ENCODE peak calls at places on chromosomes 16 and 17, in seven cellular contexts. One of them, this sample, is unnamed.

GRCh38 chr17:12896386-12896785 is 107.1 kb downstream of the ARHGAP44 start:
- DNase-seq in A549: no peak
- DNase-seq in GM23338: no peak
- DNase-seq in K562: no peak
- DNase-seq in HCT116: no peak
- DNase-seq in SK-N-SH: no peak
- DNase-seq in Panc1: no peak
- DNase-seq in this sample: no peak

GRCh38 chr17:64146418-64147109 is 16.6 kb upstream of the ERN1 start:
- DNase-seq in Panc1: no peak
- DNase-seq in HCT116: no peak
- DNase-seq in SK-N-SH: peak
- DNase-seq in K562: peak
- DNase-seq in A549: peak
- DNase-seq in GM23338: peak
- DNase-seq in this sample: peak

GRCh38 chr17:72476575-72476986 is 355.8 kb downstream of the SOX9 start:
- DNase-seq in Panc1: no peak
- DNase-seq in K562: no peak
- DNase-seq in A549: no peak
- DNase-seq in SK-N-SH: no peak
- DNase-seq in GM23338: peak
- DNase-seq in HCT116: no peak
- DNase-seq in this sample: no peak

GRCh38 chr16:27689711-27690110 is 139.8 kb downstream of the KATNIP start:
- DNase-seq in A549: no peak
- DNase-seq in Panc1: no peak
- DNase-seq in HCT116: no peak
- DNase-seq in SK-N-SH: no peak
- DNase-seq in K562: no peak
- DNase-seq in GM23338: no peak
- DNase-seq in this sample: no peak

GRCh38 chr17:12973496-12974318 is 44.1 kb downstream of the ELAC2 start:
- DNase-seq in Panc1: no peak
- DNase-seq in SK-N-SH: no peak
- DNase-seq in K562: no peak
- DNase-seq in GM23338: peak
- DNase-seq in HCT116: no peak
- DNase-seq in A549: no peak
- DNase-seq in this sample: no peak

GRCh38 chr16:68190099-68190498 is 45.8 kb downstream of the ESRP2 start:
- DNase-seq in Panc1: no peak
- DNase-seq in A549: no peak
- DNase-seq in HCT116: no peak
- DNase-seq in SK-N-SH: no peak
- DNase-seq in K562: no peak
- DNase-seq in GM23338: no peak
- DNase-seq in this sample: peak

GRCh38 chr17:68382582-68383085 is 74.7 kb downstream of the WIPI1 start:
- DNase-seq in Panc1: no peak
- DNase-seq in HCT116: no peak
- DNase-seq in K562: no peak
- DNase-seq in A549: no peak
- DNase-seq in GM23338: no peak
- DNase-seq in SK-N-SH: no peak
- DNase-seq in this sample: no peak

GRCh38 chr17:12302711-12303110 is 282.0 kb downstream of the MAP2K4 start:
- DNase-seq in K562: no peak
- DNase-seq in A549: no peak
- DNase-seq in GM23338: no peak
- DNase-seq in HCT116: no peak
- DNase-seq in Panc1: no peak
- DNase-seq in SK-N-SH: no peak
- DNase-seq in this sample: no peak

GRCh38 chr17:56918916-56919315 is 5.1 kb upstream of the TRIM25 start:
- DNase-seq in HCT116: no peak
- DNase-seq in GM23338: no peak
- DNase-seq in K562: no peak
- DNase-seq in SK-N-SH: no peak
- DNase-seq in Panc1: no peak
- DNase-seq in A549: no peak
- DNase-seq in this sample: peak

DNA sequence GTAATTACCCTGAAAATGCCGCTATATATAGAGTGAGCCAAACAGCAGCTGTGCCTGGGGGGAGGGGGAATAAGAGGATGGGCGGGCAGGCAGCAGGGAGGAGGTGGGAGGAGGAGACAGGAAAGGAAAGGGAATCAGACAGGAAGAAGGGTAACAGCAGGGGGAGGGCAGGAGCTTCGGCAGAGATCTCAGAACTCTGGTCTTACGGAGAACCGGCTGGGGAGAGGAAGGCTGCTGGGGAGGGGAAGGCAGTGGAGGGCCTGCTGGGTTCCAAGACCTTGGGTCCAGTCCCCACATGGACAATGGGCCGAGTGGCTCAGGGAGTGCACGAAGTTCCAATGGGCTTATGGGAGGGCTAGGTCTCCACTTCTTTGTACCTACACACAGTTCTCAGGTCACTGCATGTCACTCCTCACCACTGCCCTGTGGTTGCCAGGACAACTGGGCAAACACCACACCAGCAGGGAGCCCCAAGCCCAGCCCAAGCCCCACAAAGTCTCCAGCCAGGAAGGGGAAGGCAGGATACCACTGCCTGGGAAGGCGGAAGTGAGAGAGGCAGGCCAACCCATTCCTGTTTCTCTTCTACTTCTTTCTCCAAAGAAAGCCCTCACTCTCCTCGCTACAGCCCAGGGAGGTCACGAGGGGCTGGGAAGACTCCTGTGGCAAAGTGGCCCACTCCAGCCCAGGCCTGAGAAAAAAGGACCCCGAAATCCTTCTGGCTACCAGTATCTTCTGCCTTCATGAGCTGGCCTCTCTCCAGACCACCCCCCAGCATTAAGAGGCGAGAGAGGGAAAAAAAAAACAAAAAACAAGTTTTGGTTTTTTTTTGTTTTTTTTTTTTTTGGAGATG is 25.3 kb downstream of the G6PC3 start:
- DNase-seq in K562: peak
- DNase-seq in GM23338: peak
- DNase-seq in HCT116: no peak
- DNase-seq in A549: peak
- DNase-seq in SK-N-SH: peak
- DNase-seq in Panc1: no peak
- DNase-seq in this sample: peak
- TF ChIP-seq REST in K562: no peak
- TF ChIP-seq REST in GM23338: no peak
- TF ChIP-seq REST in HCT116: no peak
- TF ChIP-seq REST in A549: no peak
- TF ChIP-seq REST in SK-N-SH: no peak
- TF ChIP-seq REST in Panc1: no peak
- TF ChIP-seq REST in this sample: no peak

DNA sequence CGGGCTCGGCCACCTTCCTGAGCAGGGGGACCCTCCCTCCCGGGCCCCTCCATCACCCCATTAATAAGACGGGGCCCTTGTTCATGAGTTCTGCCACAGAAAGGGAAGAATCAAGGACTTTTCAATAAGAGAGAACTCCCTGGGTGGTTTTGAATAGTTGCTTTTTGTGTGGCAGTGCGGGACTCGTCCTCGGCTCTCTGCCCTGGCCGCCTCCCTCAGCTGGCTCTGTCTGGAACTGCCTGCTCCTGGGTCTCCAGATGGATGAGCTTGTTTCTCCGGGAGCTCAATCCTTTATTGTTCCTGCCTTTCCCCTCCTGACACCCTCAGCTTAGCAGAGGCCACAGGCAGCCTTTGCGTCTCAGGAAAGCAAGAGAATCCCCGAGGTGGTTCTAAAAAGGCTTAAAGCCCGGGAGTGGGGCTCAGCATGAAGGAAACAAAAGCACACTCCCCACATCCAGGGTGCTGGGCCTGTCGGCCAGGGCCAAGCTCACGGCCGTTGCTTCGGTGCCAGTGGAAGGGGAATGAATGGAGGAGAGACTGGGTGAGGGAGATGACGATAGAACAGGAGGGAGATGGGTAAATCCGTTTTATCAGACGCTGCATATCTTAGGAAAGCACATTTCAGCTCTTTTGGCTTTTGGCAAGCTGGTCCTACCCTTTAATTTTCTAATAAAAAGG is 60.2 kb downstream of the RAI1 start:
- DNase-seq in A549: no peak
- DNase-seq in SK-N-SH: peak
- DNase-seq in HCT116: no peak
- DNase-seq in GM23338: peak
- DNase-seq in K562: no peak
- DNase-seq in Panc1: no peak
- DNase-seq in this sample: no peak
- TF ChIP-seq CTCF in A549: no peak
- TF ChIP-seq CTCF in SK-N-SH: no peak
- TF ChIP-seq CTCF in HCT116: no peak
- TF ChIP-seq CTCF in GM23338: no peak
- TF ChIP-seq CTCF in K562: no peak
- TF ChIP-seq CTCF in Panc1: no peak
- TF ChIP-seq CTCF in this sample: no peak

DNA sequence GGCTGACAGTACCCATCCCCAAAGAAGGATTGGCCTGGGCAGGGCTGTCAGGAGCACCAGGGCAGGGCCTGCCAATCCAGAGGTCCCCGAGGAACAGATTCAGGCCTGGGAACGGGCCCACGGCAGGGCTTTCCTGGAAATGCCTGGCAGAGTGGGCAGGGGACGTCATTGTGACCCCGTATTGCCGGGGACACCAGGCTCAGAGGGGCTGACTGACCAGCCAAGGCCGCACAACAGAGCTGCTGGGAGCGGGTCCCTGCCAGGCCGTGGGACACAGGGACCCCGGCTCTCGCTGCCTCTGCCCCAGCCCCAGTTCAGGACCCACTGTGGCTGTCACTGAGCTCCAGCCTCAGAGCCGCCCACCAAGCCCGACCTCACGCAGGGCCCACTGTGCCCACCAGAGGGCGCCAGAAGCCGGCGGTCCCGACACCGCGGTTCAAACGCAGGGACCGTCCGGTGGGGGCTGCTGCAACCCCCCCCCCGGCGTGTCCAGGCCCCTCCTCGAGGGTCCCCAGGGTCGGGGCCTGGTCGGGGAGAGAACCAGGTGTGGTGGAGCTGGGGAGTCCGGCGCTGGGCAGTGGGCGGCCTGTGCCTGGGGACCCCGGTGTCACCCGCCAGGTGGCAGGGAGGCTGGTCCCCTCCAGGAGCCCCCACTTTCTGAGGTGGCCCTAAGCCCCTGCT is 15.2 kb upstream of the SSTR5 start:
- DNase-seq in HCT116: no peak
- DNase-seq in A549: peak
- DNase-seq in SK-N-SH: peak
- DNase-seq in Panc1: no peak
- DNase-seq in GM23338: peak
- DNase-seq in K562: peak
- DNase-seq in this sample: peak
- H3K27ac ChIP-seq in HCT116: no peak
- H3K27ac ChIP-seq in A549: no peak
- H3K27ac ChIP-seq in SK-N-SH: no peak
- H3K27ac ChIP-seq in Panc1: no peak
- H3K27ac ChIP-seq in GM23338: no peak
- H3K27ac ChIP-seq in K562: no peak
- H3K27ac ChIP-seq in this sample: no peak

DNA sequence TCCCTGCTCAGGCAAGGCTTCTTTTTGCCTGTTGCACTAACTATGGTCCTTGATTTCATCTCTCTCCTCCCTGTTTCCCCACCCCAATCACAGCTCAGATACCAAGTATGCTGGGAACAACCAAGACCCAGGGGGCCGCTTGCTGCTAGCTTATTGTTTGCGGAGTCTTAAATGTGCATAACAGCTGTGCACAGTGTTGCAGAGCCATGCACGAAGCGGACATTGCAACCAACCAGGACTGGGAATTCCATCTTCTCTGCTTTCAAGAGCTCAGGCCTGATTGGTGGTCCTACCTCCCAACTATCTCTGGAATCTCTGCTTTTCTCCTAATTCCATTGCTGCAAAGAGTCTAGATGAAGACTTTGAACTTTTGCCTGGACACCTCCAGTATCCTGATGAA is 281.3 kb upstream of the TNRC6C start:
- DNase-seq in Panc1: no peak
- DNase-seq in K562: no peak
- DNase-seq in GM23338: no peak
- DNase-seq in SK-N-SH: no peak
- DNase-seq in HCT116: no peak
- DNase-seq in A549: no peak
- DNase-seq in this sample: no peak
- TF ChIP-seq REST in Panc1: no peak
- TF ChIP-seq REST in K562: no peak
- TF ChIP-seq REST in GM23338: no peak
- TF ChIP-seq REST in SK-N-SH: no peak
- TF ChIP-seq REST in HCT116: no peak
- TF ChIP-seq REST in A549: no peak
- TF ChIP-seq REST in this sample: no peak

DNA sequence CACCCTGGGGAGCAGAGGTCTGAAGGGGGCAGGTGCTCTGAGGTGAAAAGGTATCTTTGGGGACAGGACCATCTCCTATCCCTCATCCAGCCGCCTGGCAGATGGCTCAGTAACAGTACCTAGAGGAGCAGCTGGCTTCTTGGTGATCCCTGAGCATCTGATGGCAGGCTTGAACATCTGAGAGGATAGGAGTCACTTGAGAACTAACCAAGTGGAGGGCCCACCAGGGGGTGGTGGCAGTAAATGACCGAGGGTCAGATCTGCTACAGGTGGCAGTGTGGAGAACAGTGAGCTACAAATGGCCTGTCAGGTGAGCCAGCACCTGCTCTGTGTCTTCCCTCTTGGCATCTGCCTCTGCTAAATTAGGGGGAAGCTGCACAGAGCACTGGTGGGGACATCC is 13.8 kb downstream of the HROB start:
- DNase-seq in A549: no peak
- DNase-seq in K562: no peak
- DNase-seq in HCT116: no peak
- DNase-seq in GM23338: no peak
- DNase-seq in SK-N-SH: no peak
- DNase-seq in Panc1: no peak
- DNase-seq in this sample: no peak
- TF ChIP-seq CTCF in A549: no peak
- TF ChIP-seq CTCF in K562: no peak
- TF ChIP-seq CTCF in HCT116: no peak
- TF ChIP-seq CTCF in GM23338: no peak
- TF ChIP-seq CTCF in SK-N-SH: no peak
- TF ChIP-seq CTCF in Panc1: no peak
- TF ChIP-seq CTCF in this sample: no peak

DNA sequence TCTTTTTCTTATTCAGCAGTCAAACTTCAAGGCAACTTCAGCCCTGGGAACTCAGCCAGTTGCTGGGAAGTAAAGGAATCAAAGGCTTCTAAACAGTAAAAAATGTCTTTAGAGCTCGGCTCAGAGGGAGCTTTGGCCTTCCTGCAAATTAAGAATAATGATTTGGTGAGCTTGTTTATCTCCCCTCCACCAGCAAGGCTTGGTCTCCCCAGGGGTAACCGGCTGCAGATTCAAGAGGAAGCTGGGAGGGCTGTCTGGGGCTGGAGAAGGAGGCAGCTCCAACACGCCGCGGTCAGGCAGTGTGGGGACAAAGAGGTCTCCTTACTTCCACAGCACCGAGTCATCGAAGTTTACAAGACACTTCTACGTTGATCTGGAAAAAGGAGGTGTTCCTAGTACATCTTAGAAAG is 17.8 kb upstream of the DOC2B start:
- DNase-seq in Panc1: no peak
- DNase-seq in SK-N-SH: no peak
- DNase-seq in K562: no peak
- DNase-seq in GM23338: no peak
- DNase-seq in A549: no peak
- DNase-seq in HCT116: no peak
- DNase-seq in this sample: no peak
- H3K27ac ChIP-seq in Panc1: peak
- H3K27ac ChIP-seq in SK-N-SH: no peak
- H3K27ac ChIP-seq in K562: no peak
- H3K27ac ChIP-seq in GM23338: no peak
- H3K27ac ChIP-seq in A549: no peak
- H3K27ac ChIP-seq in HCT116: no peak
- H3K27ac ChIP-seq in this sample: no peak